ENCODE peak calls at places on chromosomes 11 and 22, in six cellular contexts. One of them, this sample, is unnamed.

GRCh38 chr22:26690654-26691376 is 33.4 kb downstream of the MIAT start:
- DNase-seq in trophoblast cell: no peak
- DNase-seq in H1: no peak
- DNase-seq in IMR-90: no peak
- DNase-seq in mesenchymal stem cell: no peak
- DNase-seq in neuronal stem cell: no peak
- DNase-seq in this sample: no peak

GRCh38 chr22:37221424-37222336 is 9.4 kb upstream of the SSTR3 start:
- DNase-seq in IMR-90: no peak
- DNase-seq in neuronal stem cell: no peak
- DNase-seq in H1: no peak
- DNase-seq in trophoblast cell: no peak
- DNase-seq in mesenchymal stem cell: no peak
- DNase-seq in this sample: no peak

GRCh38 chr11:41379084-41379483 is 80.4 kb downstream of the LRRC4C start:
- DNase-seq in trophoblast cell: no peak
- DNase-seq in neuronal stem cell: no peak
- DNase-seq in mesenchymal stem cell: no peak
- DNase-seq in IMR-90: no peak
- DNase-seq in H1: no peak
- DNase-seq in this sample: no peak

GRCh38 chr22:48180631-48181030 is 1418.2 kb downstream of the TBC1D22A start:
- DNase-seq in mesenchymal stem cell: no peak
- DNase-seq in H1: no peak
- DNase-seq in IMR-90: no peak
- DNase-seq in trophoblast cell: no peak
- DNase-seq in neuronal stem cell: no peak
- DNase-seq in this sample: peak; percentile 6

GRCh38 chr11:82872377-82873150 is 27.7 kb downstream of the PRCP start:
- DNase-seq in IMR-90: no peak
- DNase-seq in H1: no peak
- DNase-seq in neuronal stem cell: no peak
- DNase-seq in trophoblast cell: no peak
- DNase-seq in mesenchymal stem cell: no peak
- DNase-seq in this sample: no peak

GRCh38 chr11:18527512-18527911 is 770 bp upstream of the TSG101 start:
- DNase-seq in mesenchymal stem cell: peak; percentile 59
- DNase-seq in H1: no peak
- DNase-seq in neuronal stem cell: no peak
- DNase-seq in IMR-90: peak; percentile 43
- DNase-seq in trophoblast cell: peak; percentile 35
- DNase-seq in this sample: no peak

GRCh38 chr11:101446238-101446637 is 137.6 kb downstream of the TRPC6 start:
- DNase-seq in neuronal stem cell: no peak
- DNase-seq in H1: no peak
- DNase-seq in mesenchymal stem cell: no peak
- DNase-seq in trophoblast cell: no peak
- DNase-seq in IMR-90: peak; percentile 56
- DNase-seq in this sample: no peak

GRCh38 chr11:126140932-126141291 is 70.5 kb downstream of the RPUSD4 start:
- DNase-seq in trophoblast cell: no peak
- DNase-seq in H1: no peak
- DNase-seq in IMR-90: peak; percentile 70
- DNase-seq in neuronal stem cell: no peak
- DNase-seq in mesenchymal stem cell: peak; percentile 90
- DNase-seq in this sample: no peak

GRCh38 chr11:67029146-67029545 is 6.2 kb downstream of the SYT12 start:
- DNase-seq in neuronal stem cell: no peak
- DNase-seq in mesenchymal stem cell: no peak
- DNase-seq in IMR-90: peak; percentile 31
- DNase-seq in trophoblast cell: no peak
- DNase-seq in H1: no peak
- DNase-seq in this sample: no peak

GRCh38 chr11:2314136-2314524 is 12.3 kb downstream of the TSPAN32 start:
- DNase-seq in IMR-90: no peak
- DNase-seq in trophoblast cell: no peak
- DNase-seq in neuronal stem cell: no peak
- DNase-seq in mesenchymal stem cell: no peak
- DNase-seq in H1: no peak
- DNase-seq in this sample: no peak

GRCh38 chr11:78414321-78415051 is 3.1 kb downstream of the GAB2 start:
- DNase-seq in IMR-90: peak; percentile 43
- DNase-seq in H1: no peak
- DNase-seq in neuronal stem cell: no peak
- DNase-seq in mesenchymal stem cell: peak; percentile 40
- DNase-seq in trophoblast cell: no peak
- DNase-seq in this sample: no peak

GRCh38 chr11:2791521-2792375 is 92.0 kb upstream of the KCNQ1OT1 start:
- DNase-seq in trophoblast cell: no peak
- DNase-seq in neuronal stem cell: no peak
- DNase-seq in H1: peak; percentile 53
- DNase-seq in IMR-90: no peak
- DNase-seq in mesenchymal stem cell: no peak
- DNase-seq in this sample: peak; percentile 36

GRCh38 chr22:49678137-49678841 is 149.4 kb downstream of the BRD1 start:
- DNase-seq in H1: peak; percentile 31
- DNase-seq in IMR-90: no peak
- DNase-seq in neuronal stem cell: no peak
- DNase-seq in trophoblast cell: no peak
- DNase-seq in mesenchymal stem cell: no peak
- DNase-seq in this sample: peak; percentile 12

GRCh38 chr22:29647954-29648737 is 44.7 kb downstream of the NF2 start:
- DNase-seq in neuronal stem cell: no peak
- DNase-seq in IMR-90: no peak
- DNase-seq in H1: no peak
- DNase-seq in mesenchymal stem cell: no peak
- DNase-seq in trophoblast cell: no peak
- DNase-seq in this sample: no peak

GRCh38 chr11:132064987-132065620 is 694.7 kb downstream of the NTM start:
- DNase-seq in IMR-90: peak; percentile 99
- DNase-seq in mesenchymal stem cell: peak; percentile 100
- DNase-seq in H1: no peak
- DNase-seq in neuronal stem cell: no peak
- DNase-seq in trophoblast cell: peak; percentile 25
- DNase-seq in this sample: no peak

GRCh38 chr11:122082203-122082602 is 33.8 kb downstream of the BLID start:
- DNase-seq in neuronal stem cell: no peak
- DNase-seq in H1: no peak
- DNase-seq in IMR-90: peak; percentile 46
- DNase-seq in trophoblast cell: peak; percentile 9
- DNase-seq in mesenchymal stem cell: no peak
- DNase-seq in this sample: no peak

GRCh38 chr11:18375941-18376340 is 18.4 kb upstream of the LDHA start:
- DNase-seq in trophoblast cell: no peak
- DNase-seq in H1: no peak
- DNase-seq in neuronal stem cell: no peak
- DNase-seq in mesenchymal stem cell: no peak
- DNase-seq in IMR-90: no peak
- DNase-seq in this sample: no peak

GRCh38 chr11:8756201-8756600 is 73.6 kb downstream of the RPL27A start:
- DNase-seq in neuronal stem cell: no peak
- DNase-seq in IMR-90: peak; percentile 78
- DNase-seq in H1: no peak
- DNase-seq in trophoblast cell: no peak
- DNase-seq in mesenchymal stem cell: no peak
- DNase-seq in this sample: no peak

GRCh38 chr11:16923987-16924386 is 90.2 kb downstream of the PLEKHA7 start:
- DNase-seq in IMR-90: no peak
- DNase-seq in trophoblast cell: no peak
- DNase-seq in neuronal stem cell: no peak
- DNase-seq in H1: no peak
- DNase-seq in mesenchymal stem cell: no peak
- DNase-seq in this sample: no peak

GRCh38 chr22:38238519-38239051 is 34.2 kb downstream of the TMEM184B start:
- DNase-seq in H1: no peak
- DNase-seq in IMR-90: peak; percentile 73
- DNase-seq in neuronal stem cell: no peak
- DNase-seq in trophoblast cell: no peak
- DNase-seq in mesenchymal stem cell: no peak
- DNase-seq in this sample: no peak

GRCh38 chr11:103420593-103420992 is 311.4 kb downstream of the DYNC2H1 start:
- DNase-seq in H1: no peak
- DNase-seq in mesenchymal stem cell: peak; percentile 79
- DNase-seq in neuronal stem cell: no peak
- DNase-seq in IMR-90: peak; percentile 81
- DNase-seq in trophoblast cell: no peak
- DNase-seq in this sample: no peak

GRCh38 chr11:128400382-128401203 is 186.8 kb downstream of the ETS1 start:
- DNase-seq in neuronal stem cell: no peak
- DNase-seq in trophoblast cell: no peak
- DNase-seq in IMR-90: peak; percentile 89
- DNase-seq in H1: no peak
- DNase-seq in mesenchymal stem cell: peak; percentile 86
- DNase-seq in this sample: no peak

GRCh38 chr11:11966826-11967668 is 41.4 kb downstream of the DKK3 start:
- DNase-seq in H1: peak; percentile 89
- DNase-seq in trophoblast cell: peak; percentile 79
- DNase-seq in neuronal stem cell: peak; percentile 66
- DNase-seq in mesenchymal stem cell: peak; percentile 65
- DNase-seq in IMR-90: peak; percentile 37
- DNase-seq in this sample: peak; percentile 92
- H3K14ac ChIP-seq in H1: no peak overlapping the region
- H3K14ac ChIP-seq in trophoblast cell: no peak overlapping the region
- H3K14ac ChIP-seq in neuronal stem cell: no peak overlapping the region
- H3K14ac ChIP-seq in mesenchymal stem cell: no peak overlapping the region
- H3K14ac ChIP-seq in IMR-90: no peak overlapping the region
- H3K14ac ChIP-seq in this sample: no peak overlapping the region

DNA sequence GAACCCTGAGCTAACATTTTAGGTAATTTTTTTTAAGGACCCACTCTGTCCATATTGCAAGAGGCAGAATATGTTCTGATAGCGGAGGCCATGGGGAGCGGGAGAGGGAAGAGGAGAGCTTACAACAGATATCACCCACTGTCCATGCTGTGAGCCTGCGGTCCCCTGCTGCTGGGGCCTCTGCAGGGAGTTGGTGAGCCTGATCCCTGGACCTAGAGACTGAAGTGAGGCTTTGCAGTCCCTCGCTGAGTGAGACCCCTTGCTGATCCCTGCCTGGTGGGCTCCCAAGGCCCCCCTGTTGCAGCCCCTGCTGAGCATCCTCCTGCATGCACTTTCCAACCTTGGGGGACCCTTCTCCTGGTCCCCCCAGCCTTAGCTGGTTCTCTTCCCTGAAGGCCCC is 12.5 kb downstream of the MIF start:
- DNase-seq in mesenchymal stem cell: no peak
- DNase-seq in H1: no peak
- DNase-seq in neuronal stem cell: no peak
- DNase-seq in IMR-90: no peak
- DNase-seq in trophoblast cell: no peak
- DNase-seq in this sample: no peak
- H3K14ac ChIP-seq in mesenchymal stem cell: no peak overlapping the region
- H3K14ac ChIP-seq in H1: no peak overlapping the region
- H3K14ac ChIP-seq in neuronal stem cell: no peak overlapping the region
- H3K14ac ChIP-seq in IMR-90: no peak overlapping the region
- H3K14ac ChIP-seq in trophoblast cell: no peak overlapping the region
- H3K14ac ChIP-seq in this sample: no peak overlapping the region

DNA sequence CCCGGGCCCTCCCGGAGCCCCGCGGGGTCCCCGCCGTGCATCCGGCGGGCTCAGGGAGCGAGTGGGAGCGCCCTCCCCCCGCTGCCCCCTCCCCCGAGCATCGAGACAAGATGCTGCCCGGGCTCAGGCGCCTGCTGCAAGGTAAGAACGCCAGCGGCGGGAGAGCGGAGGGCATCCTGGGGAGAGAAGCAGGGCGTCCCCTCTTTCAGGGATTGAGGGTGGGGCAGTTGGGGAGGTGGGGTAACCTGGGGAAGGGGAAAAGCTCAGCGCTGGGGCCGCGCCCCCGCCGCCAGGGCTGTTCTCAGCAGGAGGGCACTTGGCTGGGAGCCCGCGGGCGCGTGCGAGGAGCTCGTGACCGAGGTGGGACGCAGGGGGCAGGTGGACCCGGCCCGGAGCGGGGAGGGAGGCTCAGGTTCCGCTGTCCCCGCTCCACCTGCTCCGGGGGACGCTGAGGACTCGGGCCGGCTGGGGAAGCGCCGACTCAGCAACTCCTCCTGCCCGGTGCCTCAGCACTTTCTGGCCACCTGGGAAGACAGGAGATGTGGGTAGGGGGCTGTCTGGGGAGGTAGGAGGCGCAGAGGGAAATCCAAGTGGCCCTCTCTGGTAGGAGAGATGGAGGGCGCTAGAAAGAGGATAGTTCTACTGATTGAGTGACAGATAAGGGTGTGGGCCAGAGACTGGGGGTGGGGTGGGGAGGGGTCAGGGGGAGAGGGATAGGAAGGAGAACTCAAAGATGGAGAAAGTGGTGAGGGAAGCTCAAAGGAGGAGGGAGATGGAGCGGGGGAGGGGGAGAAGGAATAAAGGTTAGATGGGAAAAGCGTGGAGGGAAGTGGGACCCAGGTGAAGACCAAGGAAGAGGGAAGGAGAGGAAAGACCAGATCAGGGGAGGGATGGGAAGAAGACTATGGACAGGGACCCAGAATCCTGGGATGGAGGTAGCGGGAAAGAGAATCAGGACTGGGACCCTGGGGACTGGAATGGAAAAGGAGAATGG is 725 bp downstream of the RTN4RL2 start:
- DNase-seq in trophoblast cell: no peak
- DNase-seq in IMR-90: no peak
- DNase-seq in H1: peak; percentile 80
- DNase-seq in neuronal stem cell: no peak
- DNase-seq in mesenchymal stem cell: no peak
- DNase-seq in this sample: peak; percentile 64
- H3K14ac ChIP-seq in trophoblast cell: no peak overlapping the region
- H3K14ac ChIP-seq in IMR-90: no peak overlapping the region
- H3K14ac ChIP-seq in H1: no peak overlapping the region
- H3K14ac ChIP-seq in neuronal stem cell: no peak overlapping the region
- H3K14ac ChIP-seq in mesenchymal stem cell: no peak overlapping the region
- H3K14ac ChIP-seq in this sample: no peak overlapping the region

DNA sequence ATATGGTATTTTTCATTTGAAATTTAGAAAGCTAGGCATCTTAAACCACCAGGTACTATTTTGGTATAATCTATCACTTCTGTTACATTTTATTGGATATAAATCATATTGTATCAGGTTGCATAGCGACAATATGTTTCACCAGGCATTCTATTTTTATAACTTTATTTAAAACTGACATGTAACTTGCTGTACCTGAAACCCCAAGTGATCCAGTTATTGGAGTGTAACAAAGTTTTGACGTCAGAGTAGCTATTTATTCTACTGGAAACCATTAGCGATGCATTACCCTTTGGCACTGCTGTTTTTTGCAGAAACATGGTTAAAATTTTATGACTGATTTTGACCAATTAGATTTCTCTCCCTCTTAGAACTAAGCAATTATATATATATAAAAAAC is 160.7 kb downstream of the METTL15 start:
- DNase-seq in IMR-90: no peak
- DNase-seq in neuronal stem cell: no peak
- DNase-seq in H1: no peak
- DNase-seq in trophoblast cell: no peak
- DNase-seq in mesenchymal stem cell: no peak
- DNase-seq in this sample: no peak
- H3K14ac ChIP-seq in IMR-90: no peak overlapping the region
- H3K14ac ChIP-seq in neuronal stem cell: no peak overlapping the region
- H3K14ac ChIP-seq in H1: no peak overlapping the region
- H3K14ac ChIP-seq in trophoblast cell: no peak overlapping the region
- H3K14ac ChIP-seq in mesenchymal stem cell: no peak overlapping the region
- H3K14ac ChIP-seq in this sample: no peak overlapping the region